ENCODE peak calls at places on chromosome X, in ten cellular contexts. One of them, this sample, is unnamed.

GRCh38 chrX:107673933-107674479 is 45.7 kb downstream of the PRPS1 start:
- DNase-seq in tibial nerve: peak
- DNase-seq in AG08396: no peak
- DNase-seq in SW480: peak
- DNase-seq in DMS 273 treated with DMSO at 0.1 percent for 48 hours: no peak
- DNase-seq in T-helper 9 cell: peak
- DNase-seq in NCI-H1694 treated with DMSO at 0.1 percent for 48 hours: peak
- DNase-seq in CD4-positive, CD25-positive, alpha-beta regulatory T cell: peak
- DNase-seq in HuH-7.5: no peak
- DNase-seq in activated T-cell treated with anti-CD3 and anti-CD28 coated beads, Interleukin-2, amount 50 U/mL, for 72 hours: peak
- DNase-seq in this sample: no peak

GRCh38 chrX:136679581-136679980 is 31.6 kb downstream of the CD40LG start:
- DNase-seq in HuH-7.5: no peak
- DNase-seq in CD4-positive, CD25-positive, alpha-beta regulatory T cell: no peak
- DNase-seq in AG08396: no peak
- DNase-seq in NCI-H1694 treated with DMSO at 0.1 percent for 48 hours: no peak
- DNase-seq in SW480: no peak
- DNase-seq in DMS 273 treated with DMSO at 0.1 percent for 48 hours: no peak
- DNase-seq in T-helper 9 cell: no peak
- DNase-seq in activated T-cell treated with anti-CD3 and anti-CD28 coated beads, Interleukin-2, amount 50 U/mL, for 72 hours: no peak
- DNase-seq in tibial nerve: no peak
- DNase-seq in this sample: no peak

GRCh38 chrX:132692526-132692925 is 203.7 kb upstream of the MBNL3 start:
- DNase-seq in SW480: no peak
- DNase-seq in DMS 273 treated with DMSO at 0.1 percent for 48 hours: no peak
- DNase-seq in CD4-positive, CD25-positive, alpha-beta regulatory T cell: no peak
- DNase-seq in T-helper 9 cell: no peak
- DNase-seq in NCI-H1694 treated with DMSO at 0.1 percent for 48 hours: no peak
- DNase-seq in HuH-7.5: no peak
- DNase-seq in tibial nerve: no peak
- DNase-seq in AG08396: no peak
- DNase-seq in activated T-cell treated with anti-CD3 and anti-CD28 coated beads, Interleukin-2, amount 50 U/mL, for 72 hours: no peak
- DNase-seq in this sample: no peak

GRCh38 chrX:16552546-16552945 is 97.4 kb upstream of the S100G start:
- DNase-seq in DMS 273 treated with DMSO at 0.1 percent for 48 hours: no peak
- DNase-seq in AG08396: peak
- DNase-seq in T-helper 9 cell: no peak
- DNase-seq in activated T-cell treated with anti-CD3 and anti-CD28 coated beads, Interleukin-2, amount 50 U/mL, for 72 hours: no peak
- DNase-seq in SW480: no peak
- DNase-seq in NCI-H1694 treated with DMSO at 0.1 percent for 48 hours: no peak
- DNase-seq in CD4-positive, CD25-positive, alpha-beta regulatory T cell: no peak
- DNase-seq in HuH-7.5: no peak
- DNase-seq in tibial nerve: no peak
- DNase-seq in this sample: no peak

GRCh38 chrX:136694491-136695087 is 46.6 kb downstream of the CD40LG start:
- DNase-seq in SW480: peak
- DNase-seq in CD4-positive, CD25-positive, alpha-beta regulatory T cell: peak
- DNase-seq in T-helper 9 cell: no peak
- DNase-seq in tibial nerve: no peak
- DNase-seq in DMS 273 treated with DMSO at 0.1 percent for 48 hours: peak
- DNase-seq in HuH-7.5: no peak
- DNase-seq in AG08396: peak
- DNase-seq in activated T-cell treated with anti-CD3 and anti-CD28 coated beads, Interleukin-2, amount 50 U/mL, for 72 hours: no peak
- DNase-seq in NCI-H1694 treated with DMSO at 0.1 percent for 48 hours: peak
- DNase-seq in this sample: peak

GRCh38 chrX:49309401-49309981 is 6.0 kb downstream of the GAGE10 start:
- DNase-seq in NCI-H1694 treated with DMSO at 0.1 percent for 48 hours: no peak
- DNase-seq in tibial nerve: no peak
- DNase-seq in activated T-cell treated with anti-CD3 and anti-CD28 coated beads, Interleukin-2, amount 50 U/mL, for 72 hours: no peak
- DNase-seq in SW480: no peak
- DNase-seq in CD4-positive, CD25-positive, alpha-beta regulatory T cell: peak
- DNase-seq in AG08396: no peak
- DNase-seq in HuH-7.5: no peak
- DNase-seq in T-helper 9 cell: no peak
- DNase-seq in DMS 273 treated with DMSO at 0.1 percent for 48 hours: no peak
- DNase-seq in this sample: no peak

GRCh38 chrX:74408310-74408709 is 13.0 kb upstream of the SLC16A2 start:
- DNase-seq in T-helper 9 cell: no peak
- DNase-seq in SW480: no peak
- DNase-seq in CD4-positive, CD25-positive, alpha-beta regulatory T cell: no peak
- DNase-seq in HuH-7.5: no peak
- DNase-seq in DMS 273 treated with DMSO at 0.1 percent for 48 hours: no peak
- DNase-seq in activated T-cell treated with anti-CD3 and anti-CD28 coated beads, Interleukin-2, amount 50 U/mL, for 72 hours: no peak
- DNase-seq in NCI-H1694 treated with DMSO at 0.1 percent for 48 hours: no peak
- DNase-seq in AG08396: no peak
- DNase-seq in tibial nerve: no peak
- DNase-seq in this sample: no peak

GRCh38 chrX:17592117-17592516 is 145.2 kb upstream of the SCML1 start:
- DNase-seq in AG08396: no peak
- DNase-seq in NCI-H1694 treated with DMSO at 0.1 percent for 48 hours: no peak
- DNase-seq in CD4-positive, CD25-positive, alpha-beta regulatory T cell: no peak
- DNase-seq in tibial nerve: no peak
- DNase-seq in activated T-cell treated with anti-CD3 and anti-CD28 coated beads, Interleukin-2, amount 50 U/mL, for 72 hours: no peak
- DNase-seq in T-helper 9 cell: no peak
- DNase-seq in DMS 273 treated with DMSO at 0.1 percent for 48 hours: no peak
- DNase-seq in HuH-7.5: no peak
- DNase-seq in SW480: no peak
- DNase-seq in this sample: no peak

GRCh38 chrX:34653811-34654210 is 3.3 kb downstream of the TMEM47 start:
- DNase-seq in tibial nerve: no peak
- DNase-seq in AG08396: no peak
- DNase-seq in activated T-cell treated with anti-CD3 and anti-CD28 coated beads, Interleukin-2, amount 50 U/mL, for 72 hours: no peak
- DNase-seq in CD4-positive, CD25-positive, alpha-beta regulatory T cell: no peak
- DNase-seq in T-helper 9 cell: no peak
- DNase-seq in HuH-7.5: no peak
- DNase-seq in DMS 273 treated with DMSO at 0.1 percent for 48 hours: no peak
- DNase-seq in SW480: peak
- DNase-seq in NCI-H1694 treated with DMSO at 0.1 percent for 48 hours: no peak
- DNase-seq in this sample: no peak

GRCh38 chrX:65679071-65679540 is 11.7 kb downstream of the MSN start:
- DNase-seq in T-helper 9 cell: no peak
- DNase-seq in activated T-cell treated with anti-CD3 and anti-CD28 coated beads, Interleukin-2, amount 50 U/mL, for 72 hours: no peak
- DNase-seq in SW480: no peak
- DNase-seq in CD4-positive, CD25-positive, alpha-beta regulatory T cell: no peak
- DNase-seq in DMS 273 treated with DMSO at 0.1 percent for 48 hours: no peak
- DNase-seq in AG08396: no peak
- DNase-seq in tibial nerve: no peak
- DNase-seq in HuH-7.5: no peak
- DNase-seq in NCI-H1694 treated with DMSO at 0.1 percent for 48 hours: no peak
- DNase-seq in this sample: no peak

GRCh38 chrX:104318330-104319009 is 63.7 kb upstream of the ESX1 start:
- DNase-seq in SW480: peak
- DNase-seq in NCI-H1694 treated with DMSO at 0.1 percent for 48 hours: no peak
- DNase-seq in AG08396: no peak
- DNase-seq in CD4-positive, CD25-positive, alpha-beta regulatory T cell: no peak
- DNase-seq in tibial nerve: no peak
- DNase-seq in T-helper 9 cell: no peak
- DNase-seq in activated T-cell treated with anti-CD3 and anti-CD28 coated beads, Interleukin-2, amount 50 U/mL, for 72 hours: no peak
- DNase-seq in HuH-7.5: no peak
- DNase-seq in DMS 273 treated with DMSO at 0.1 percent for 48 hours: no peak
- DNase-seq in this sample: no peak

GRCh38 chrX:66638591-66639500 is at the start of gene EDA2R:
- DNase-seq in NCI-H1694 treated with DMSO at 0.1 percent for 48 hours: no peak
- DNase-seq in activated T-cell treated with anti-CD3 and anti-CD28 coated beads, Interleukin-2, amount 50 U/mL, for 72 hours: peak
- DNase-seq in T-helper 9 cell: no peak
- DNase-seq in SW480: peak
- DNase-seq in AG08396: peak
- DNase-seq in tibial nerve: no peak
- DNase-seq in DMS 273 treated with DMSO at 0.1 percent for 48 hours: no peak
- DNase-seq in CD4-positive, CD25-positive, alpha-beta regulatory T cell: peak
- DNase-seq in HuH-7.5: no peak
- DNase-seq in this sample: no peak

GRCh38 chrX:141278306-141278705 is 36.0 kb upstream of the SPANXC start:
- DNase-seq in T-helper 9 cell: no peak
- DNase-seq in tibial nerve: no peak
- DNase-seq in activated T-cell treated with anti-CD3 and anti-CD28 coated beads, Interleukin-2, amount 50 U/mL, for 72 hours: no peak
- DNase-seq in HuH-7.5: peak
- DNase-seq in SW480: peak
- DNase-seq in NCI-H1694 treated with DMSO at 0.1 percent for 48 hours: peak
- DNase-seq in DMS 273 treated with DMSO at 0.1 percent for 48 hours: no peak
- DNase-seq in AG08396: peak
- DNase-seq in CD4-positive, CD25-positive, alpha-beta regulatory T cell: no peak
- DNase-seq in this sample: no peak

GRCh38 chrX:22952011-22952410 is 47.7 kb upstream of the DDX53 start:
- DNase-seq in AG08396: no peak
- DNase-seq in DMS 273 treated with DMSO at 0.1 percent for 48 hours: no peak
- DNase-seq in tibial nerve: no peak
- DNase-seq in HuH-7.5: no peak
- DNase-seq in activated T-cell treated with anti-CD3 and anti-CD28 coated beads, Interleukin-2, amount 50 U/mL, for 72 hours: no peak
- DNase-seq in SW480: no peak
- DNase-seq in CD4-positive, CD25-positive, alpha-beta regulatory T cell: no peak
- DNase-seq in T-helper 9 cell: no peak
- DNase-seq in NCI-H1694 treated with DMSO at 0.1 percent for 48 hours: no peak
- DNase-seq in this sample: no peak

GRCh38 chrX:97481228-97481627 is 597.5 kb downstream of the RPA4 start:
- DNase-seq in activated T-cell treated with anti-CD3 and anti-CD28 coated beads, Interleukin-2, amount 50 U/mL, for 72 hours: no peak
- DNase-seq in CD4-positive, CD25-positive, alpha-beta regulatory T cell: no peak
- DNase-seq in tibial nerve: no peak
- DNase-seq in NCI-H1694 treated with DMSO at 0.1 percent for 48 hours: no peak
- DNase-seq in DMS 273 treated with DMSO at 0.1 percent for 48 hours: no peak
- DNase-seq in AG08396: no peak
- DNase-seq in HuH-7.5: no peak
- DNase-seq in T-helper 9 cell: no peak
- DNase-seq in SW480: no peak
- DNase-seq in this sample: no peak

This sample was measured in NCI-H2107.